ENCODE peak calls at places on chromosomes 3 and 15, in eight cellular contexts. One of them, this sample, is unnamed.

GRCh38 chr3:49940667-49941249 is 808 bp downstream of the RBM6 start:
- DNase-seq in AG04449: no peak
- DNase-seq in AG10803: no peak
- DNase-seq in BE2C: no peak
- DNase-seq in omental fat pad: no peak
- DNase-seq in mucosa of descending colon: no peak
- DNase-seq in HFF-Myc: no peak
- DNase-seq in mesothelial cell of epicardium: no peak
- DNase-seq in this sample: no peak

GRCh38 chr3:12969487-12969886 is 103.7 kb downstream of the IQSEC1 start:
- DNase-seq in AG04449: no peak
- DNase-seq in AG10803: no peak
- DNase-seq in BE2C: no peak
- DNase-seq in omental fat pad: no peak
- DNase-seq in mucosa of descending colon: no peak
- DNase-seq in HFF-Myc: no peak
- DNase-seq in mesothelial cell of epicardium: no peak
- DNase-seq in this sample: no peak

GRCh38 chr3:194806991-194807685 is 121.5 kb downstream of the FAM43A start:
- DNase-seq in AG04449: no peak
- DNase-seq in AG10803: peak
- DNase-seq in BE2C: no peak
- DNase-seq in omental fat pad: no peak
- DNase-seq in mucosa of descending colon: no peak
- DNase-seq in HFF-Myc: no peak
- DNase-seq in mesothelial cell of epicardium: no peak
- DNase-seq in this sample: no peak

GRCh38 chr3:185254799-185255198 is 950 bp upstream of the EHHADH start:
- DNase-seq in AG04449: no peak
- DNase-seq in AG10803: no peak
- DNase-seq in BE2C: no peak
- DNase-seq in omental fat pad: no peak
- DNase-seq in mucosa of descending colon: no peak
- DNase-seq in HFF-Myc: no peak
- DNase-seq in mesothelial cell of epicardium: no peak
- DNase-seq in this sample: no peak

GRCh38 chr3:20698896-20699295 is 512.9 kb upstream of the SGO1 start:
- DNase-seq in AG04449: no peak
- DNase-seq in AG10803: no peak
- DNase-seq in BE2C: no peak
- DNase-seq in omental fat pad: no peak
- DNase-seq in mucosa of descending colon: no peak
- DNase-seq in HFF-Myc: no peak
- DNase-seq in mesothelial cell of epicardium: no peak
- DNase-seq in this sample: no peak

GRCh38 chr15:68488966-68489365 is 57.0 kb upstream of the ITGA11 start:
- DNase-seq in AG04449: no peak
- DNase-seq in AG10803: peak
- DNase-seq in BE2C: no peak
- DNase-seq in omental fat pad: no peak
- DNase-seq in mucosa of descending colon: no peak
- DNase-seq in HFF-Myc: no peak
- DNase-seq in mesothelial cell of epicardium: no peak
- DNase-seq in this sample: peak

GRCh38 chr3:8539419-8539818 is 37.8 kb downstream of the LMCD1 start:
- DNase-seq in AG04449: no peak
- DNase-seq in AG10803: peak
- DNase-seq in BE2C: no peak
- DNase-seq in omental fat pad: no peak
- DNase-seq in mucosa of descending colon: no peak
- DNase-seq in HFF-Myc: no peak
- DNase-seq in mesothelial cell of epicardium: no peak
- DNase-seq in this sample: no peak

GRCh38 chr15:86164222-86164898 is 84.7 kb downstream of the AGBL1 start:
- DNase-seq in AG04449: no peak
- DNase-seq in AG10803: peak
- DNase-seq in BE2C: no peak
- DNase-seq in omental fat pad: no peak
- DNase-seq in mucosa of descending colon: no peak
- DNase-seq in HFF-Myc: no peak
- DNase-seq in mesothelial cell of epicardium: no peak
- DNase-seq in this sample: no peak

GRCh38 chr3:129625071-129625874 is 18.8 kb upstream of the PLXND1 start:
- DNase-seq in AG04449: no peak
- DNase-seq in AG10803: no peak
- DNase-seq in BE2C: peak
- DNase-seq in omental fat pad: no peak
- DNase-seq in mucosa of descending colon: peak
- DNase-seq in HFF-Myc: no peak
- DNase-seq in mesothelial cell of epicardium: no peak
- DNase-seq in this sample: no peak

GRCh38 chr3:129627350-129628168 is 21.1 kb upstream of the PLXND1 start:
- DNase-seq in AG04449: no peak
- DNase-seq in AG10803: peak
- DNase-seq in BE2C: peak
- DNase-seq in omental fat pad: no peak
- DNase-seq in mucosa of descending colon: peak
- DNase-seq in HFF-Myc: peak
- DNase-seq in mesothelial cell of epicardium: no peak
- DNase-seq in this sample: peak

GRCh38 chr3:129629011-129629410 is 22.5 kb upstream of the PLXND1 start:
- DNase-seq in AG04449: no peak
- DNase-seq in AG10803: no peak
- DNase-seq in BE2C: no peak
- DNase-seq in omental fat pad: no peak
- DNase-seq in mucosa of descending colon: no peak
- DNase-seq in HFF-Myc: no peak
- DNase-seq in mesothelial cell of epicardium: no peak
- DNase-seq in this sample: no peak

GRCh38 chr3:129628169-129628522 is 21.7 kb upstream of the PLXND1 start:
- DNase-seq in AG04449: no peak
- DNase-seq in AG10803: peak
- DNase-seq in BE2C: no peak
- DNase-seq in omental fat pad: no peak
- DNase-seq in mucosa of descending colon: no peak
- DNase-seq in HFF-Myc: no peak
- DNase-seq in mesothelial cell of epicardium: no peak
- DNase-seq in this sample: no peak

GRCh38 chr3:129626744-129627349 is 20.4 kb upstream of the PLXND1 start:
- DNase-seq in AG04449: no peak
- DNase-seq in AG10803: peak
- DNase-seq in BE2C: peak
- DNase-seq in omental fat pad: no peak
- DNase-seq in mucosa of descending colon: peak
- DNase-seq in HFF-Myc: peak
- DNase-seq in mesothelial cell of epicardium: no peak
- DNase-seq in this sample: peak
- TF ChIP-seq CTCF in AG04449: no peak
- TF ChIP-seq CTCF in AG10803: no peak
- TF ChIP-seq CTCF in BE2C: no peak
- TF ChIP-seq CTCF in omental fat pad: no peak
- TF ChIP-seq CTCF in mucosa of descending colon: no peak
- TF ChIP-seq CTCF in HFF-Myc: no peak
- TF ChIP-seq CTCF in mesothelial cell of epicardium: no peak
- TF ChIP-seq CTCF in this sample: no peak

GRCh38 chr15:26667222-26667988 is 105.5 kb downstream of the GABRB3 start:
- DNase-seq in AG04449: no peak
- DNase-seq in AG10803: no peak
- DNase-seq in BE2C: peak
- DNase-seq in omental fat pad: no peak
- DNase-seq in mucosa of descending colon: no peak
- DNase-seq in HFF-Myc: no peak
- DNase-seq in mesothelial cell of epicardium: no peak
- DNase-seq in this sample: no peak

GRCh38 chr15:26661727-26662126 is 111.1 kb downstream of the GABRB3 start:
- DNase-seq in AG04449: no peak
- DNase-seq in AG10803: no peak
- DNase-seq in BE2C: no peak
- DNase-seq in omental fat pad: no peak
- DNase-seq in mucosa of descending colon: no peak
- DNase-seq in HFF-Myc: no peak
- DNase-seq in mesothelial cell of epicardium: no peak
- DNase-seq in this sample: no peak

GRCh38 chr15:26662226-26662750 is 110.6 kb downstream of the GABRB3 start:
- DNase-seq in AG04449: no peak
- DNase-seq in AG10803: no peak
- DNase-seq in BE2C: no peak
- DNase-seq in omental fat pad: no peak
- DNase-seq in mucosa of descending colon: no peak
- DNase-seq in HFF-Myc: no peak
- DNase-seq in mesothelial cell of epicardium: no peak
- DNase-seq in this sample: no peak

GRCh38 chr15:26670116-26670515 is 102.8 kb downstream of the GABRB3 start:
- DNase-seq in AG04449: no peak
- DNase-seq in AG10803: no peak
- DNase-seq in BE2C: no peak
- DNase-seq in omental fat pad: no peak
- DNase-seq in mucosa of descending colon: no peak
- DNase-seq in HFF-Myc: no peak
- DNase-seq in mesothelial cell of epicardium: no peak
- DNase-seq in this sample: no peak

DNA sequence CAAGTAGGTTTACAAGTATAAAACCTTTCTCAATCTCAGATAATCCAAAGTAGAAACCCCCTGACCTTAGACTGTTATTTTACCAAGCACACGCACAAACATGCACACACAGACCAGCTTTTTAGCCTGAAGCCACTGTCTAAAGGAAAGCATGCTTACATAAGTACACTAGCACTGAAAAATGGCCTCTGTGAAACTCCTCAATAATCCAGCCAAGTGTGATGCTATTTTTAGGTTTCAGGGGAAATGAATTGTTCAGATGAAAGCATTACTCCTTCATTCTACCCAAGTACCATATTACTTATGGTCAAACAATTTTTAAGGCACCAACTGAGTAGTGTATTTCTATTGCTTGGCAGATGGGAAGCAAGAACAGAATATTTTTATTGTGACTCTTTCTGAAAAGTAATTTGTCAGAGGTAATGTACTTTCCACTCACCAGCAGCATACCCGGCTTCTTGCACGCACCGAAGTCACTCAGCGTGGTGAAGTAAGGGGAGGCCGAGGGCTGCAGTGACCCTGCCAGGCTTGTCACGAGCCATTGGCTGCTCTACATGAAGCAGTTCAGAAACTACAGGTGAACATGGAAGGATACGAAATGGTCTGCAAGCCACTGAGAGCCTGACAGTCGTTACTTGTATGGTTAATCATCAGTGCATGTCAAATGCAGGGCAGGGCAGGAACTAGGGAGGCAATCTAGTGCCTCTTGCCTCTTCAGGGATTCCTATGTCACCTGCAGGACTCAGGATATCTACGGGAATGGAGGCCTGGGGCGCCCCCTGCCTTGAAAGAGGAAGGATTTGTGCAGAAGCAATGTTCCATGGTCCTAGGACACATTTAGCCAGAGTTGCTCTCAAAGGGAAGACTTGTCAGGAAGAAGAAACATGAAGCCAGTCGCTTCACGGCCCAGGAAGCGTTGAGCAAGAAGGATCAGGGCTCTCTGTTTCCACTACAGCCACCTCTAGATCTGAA is 106.6 kb downstream of the GABRB3 start:
- DNase-seq in AG04449: no peak
- DNase-seq in AG10803: no peak
- DNase-seq in BE2C: no peak
- DNase-seq in omental fat pad: no peak
- DNase-seq in mucosa of descending colon: no peak
- DNase-seq in HFF-Myc: no peak
- DNase-seq in mesothelial cell of epicardium: no peak
- DNase-seq in this sample: no peak
- TF ChIP-seq CTCF in AG04449: no peak
- TF ChIP-seq CTCF in AG10803: no peak
- TF ChIP-seq CTCF in BE2C: peak
- TF ChIP-seq CTCF in omental fat pad: no peak
- TF ChIP-seq CTCF in mucosa of descending colon: no peak
- TF ChIP-seq CTCF in HFF-Myc: no peak
- TF ChIP-seq CTCF in mesothelial cell of epicardium: no peak
- TF ChIP-seq CTCF in this sample: no peak

GRCh38 chr15:40281057-40281850 is 1.6 kb downstream of the ANKRD63 start:
- DNase-seq in AG04449: no peak
- DNase-seq in AG10803: no peak
- DNase-seq in BE2C: no peak
- DNase-seq in omental fat pad: no peak
- DNase-seq in mucosa of descending colon: no peak
- DNase-seq in HFF-Myc: no peak
- DNase-seq in mesothelial cell of epicardium: no peak
- DNase-seq in this sample: no peak

GRCh38 chr15:40283615-40284306 is 897 bp upstream of the ANKRD63 start:
- DNase-seq in AG04449: no peak
- DNase-seq in AG10803: no peak
- DNase-seq in BE2C: no peak
- DNase-seq in omental fat pad: no peak
- DNase-seq in mucosa of descending colon: no peak
- DNase-seq in HFF-Myc: no peak
- DNase-seq in mesothelial cell of epicardium: no peak
- DNase-seq in this sample: no peak

GRCh38 chr15:40282870-40283614 is at the start of gene ANKRD63:
- DNase-seq in AG04449: no peak
- DNase-seq in AG10803: no peak
- DNase-seq in BE2C: no peak
- DNase-seq in omental fat pad: no peak
- DNase-seq in mucosa of descending colon: peak
- DNase-seq in HFF-Myc: no peak
- DNase-seq in mesothelial cell of epicardium: no peak
- DNase-seq in this sample: no peak

GRCh38 chr15:40280260-40281056 is 2.4 kb downstream of the ANKRD63 start:
- DNase-seq in AG04449: no peak
- DNase-seq in AG10803: no peak
- DNase-seq in BE2C: no peak
- DNase-seq in omental fat pad: no peak
- DNase-seq in mucosa of descending colon: no peak
- DNase-seq in HFF-Myc: no peak
- DNase-seq in mesothelial cell of epicardium: no peak
- DNase-seq in this sample: no peak

DNA sequence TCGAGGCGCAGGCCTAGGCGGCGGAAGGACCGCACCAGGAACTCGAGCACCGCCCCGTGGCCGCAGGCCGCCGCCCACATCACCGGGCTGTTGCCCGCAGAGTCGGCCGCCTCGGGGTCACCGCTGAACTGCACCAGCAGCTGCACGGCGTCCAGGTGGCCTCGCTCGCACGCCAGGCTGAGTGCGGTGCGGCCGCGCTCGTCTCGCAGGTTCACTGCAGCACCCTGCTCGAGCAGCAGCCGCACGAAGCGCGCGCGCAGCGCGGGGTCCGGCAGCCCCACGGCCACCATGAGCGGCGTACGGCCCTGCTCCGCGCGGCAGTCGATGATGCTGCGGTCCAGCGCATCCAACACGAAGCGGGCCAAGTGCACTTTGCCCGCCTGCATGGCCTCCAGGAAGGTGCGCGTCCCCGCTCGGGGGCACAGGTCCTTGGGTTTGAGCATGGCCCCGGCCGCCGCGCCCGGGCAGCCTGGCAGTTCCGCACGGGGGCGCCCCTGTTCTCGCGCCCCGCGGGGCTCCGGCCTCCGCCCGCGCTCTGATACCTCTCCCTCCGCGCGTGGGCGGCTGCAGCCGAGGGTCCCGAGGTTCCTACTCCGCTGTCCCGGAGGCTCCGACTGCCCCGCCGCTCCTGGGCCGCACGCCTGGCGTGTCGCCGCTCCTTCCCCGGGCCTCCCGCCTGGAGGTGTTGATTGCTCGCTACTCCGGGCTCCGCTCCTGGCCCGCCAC is 557 bp downstream of the ANKRD63 start:
- DNase-seq in AG04449: no peak
- DNase-seq in AG10803: no peak
- DNase-seq in BE2C: peak
- DNase-seq in omental fat pad: no peak
- DNase-seq in mucosa of descending colon: peak
- DNase-seq in HFF-Myc: no peak
- DNase-seq in mesothelial cell of epicardium: no peak
- DNase-seq in this sample: no peak
- TF ChIP-seq CTCF in AG04449: peak
- TF ChIP-seq CTCF in AG10803: no peak
- TF ChIP-seq CTCF in BE2C: peak
- TF ChIP-seq CTCF in omental fat pad: no peak
- TF ChIP-seq CTCF in mucosa of descending colon: peak
- TF ChIP-seq CTCF in HFF-Myc: peak
- TF ChIP-seq CTCF in mesothelial cell of epicardium: no peak
- TF ChIP-seq CTCF in this sample: peak

DNA sequence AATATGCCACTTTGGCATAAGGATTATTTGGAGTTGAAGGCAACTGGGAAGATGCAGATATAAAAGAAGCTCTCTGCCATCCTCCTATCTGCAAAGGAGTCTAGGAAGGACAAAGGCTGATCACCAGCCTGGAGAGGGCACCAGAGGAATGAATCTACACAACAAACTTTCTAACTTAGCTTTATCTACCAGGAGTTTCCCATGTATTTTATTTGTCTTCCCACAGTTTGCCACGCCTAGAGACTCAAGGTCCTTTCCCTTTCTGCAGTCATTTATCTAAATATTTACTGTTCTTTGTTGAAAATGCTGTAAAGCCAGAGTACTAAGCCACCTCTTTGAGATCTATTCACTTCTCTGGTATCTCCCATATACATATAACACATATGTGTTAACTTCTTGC is 32.2 kb downstream of the GPR176 start:
- DNase-seq in AG04449: no peak
- DNase-seq in AG10803: peak
- DNase-seq in BE2C: no peak
- DNase-seq in omental fat pad: no peak
- DNase-seq in mucosa of descending colon: no peak
- DNase-seq in HFF-Myc: no peak
- DNase-seq in mesothelial cell of epicardium: no peak
- DNase-seq in this sample: no peak
- TF ChIP-seq CTCF in AG04449: peak
- TF ChIP-seq CTCF in AG10803: peak
- TF ChIP-seq CTCF in BE2C: peak
- TF ChIP-seq CTCF in omental fat pad: no peak
- TF ChIP-seq CTCF in mucosa of descending colon: no peak
- TF ChIP-seq CTCF in HFF-Myc: peak
- TF ChIP-seq CTCF in mesothelial cell of epicardium: no peak
- TF ChIP-seq CTCF in this sample: no peak